ENCODE peak calls at places on chromosomes 1 and 21, in nine cellular contexts. One of them, this sample, is unnamed.

GRCh38 chr1:1599030-1599916 is 662 bp downstream of the FNDC10 start:
- DNase-seq in GM13976: peak
- DNase-seq in nephron progenitor cell: peak
- DNase-seq in IMR-90: peak
- DNase-seq in esophagus squamous epithelium: no peak
- DNase-seq in tibial artery: no peak
- DNase-seq in OCI-LY7: peak
- DNase-seq in heart left ventricle: peak
- DNase-seq in CD8-positive, alpha-beta T cell: no peak
- DNase-seq in this sample: peak

GRCh38 chr21:32347351-32347750 is 45.5 kb downstream of the URB1 start:
- DNase-seq in tibial artery: no peak
- DNase-seq in OCI-LY7: no peak
- DNase-seq in CD8-positive, alpha-beta T cell: no peak
- DNase-seq in nephron progenitor cell: no peak
- DNase-seq in heart left ventricle: no peak
- DNase-seq in IMR-90: no peak
- DNase-seq in GM13976: no peak
- DNase-seq in esophagus squamous epithelium: no peak
- DNase-seq in this sample: no peak

GRCh38 chr1:160397651-160398050 is 2.7 kb upstream of the VANGL2 start:
- DNase-seq in nephron progenitor cell: no peak
- DNase-seq in CD8-positive, alpha-beta T cell: no peak
- DNase-seq in OCI-LY7: no peak
- DNase-seq in heart left ventricle: no peak
- DNase-seq in GM13976: no peak
- DNase-seq in esophagus squamous epithelium: no peak
- DNase-seq in IMR-90: no peak
- DNase-seq in tibial artery: no peak
- DNase-seq in this sample: no peak

GRCh38 chr21:46183910-46184624 is at the start of gene SPATC1L:
- DNase-seq in heart left ventricle: peak
- DNase-seq in CD8-positive, alpha-beta T cell: peak
- DNase-seq in IMR-90: peak
- DNase-seq in tibial artery: peak
- DNase-seq in esophagus squamous epithelium: no peak
- DNase-seq in GM13976: peak
- DNase-seq in nephron progenitor cell: peak
- DNase-seq in OCI-LY7: peak
- DNase-seq in this sample: peak

GRCh38 chr1:169682077-169682476 is 29.3 kb downstream of the SELL start:
- DNase-seq in tibial artery: no peak
- DNase-seq in nephron progenitor cell: peak
- DNase-seq in IMR-90: no peak
- DNase-seq in esophagus squamous epithelium: no peak
- DNase-seq in GM13976: no peak
- DNase-seq in heart left ventricle: no peak
- DNase-seq in CD8-positive, alpha-beta T cell: no peak
- DNase-seq in OCI-LY7: peak
- DNase-seq in this sample: no peak

GRCh38 chr1:119544165-119544762 is 37.3 kb downstream of the HSD3B1 start:
- DNase-seq in GM13976: no peak
- DNase-seq in tibial artery: no peak
- DNase-seq in nephron progenitor cell: peak
- DNase-seq in OCI-LY7: peak
- DNase-seq in CD8-positive, alpha-beta T cell: no peak
- DNase-seq in heart left ventricle: no peak
- DNase-seq in esophagus squamous epithelium: no peak
- DNase-seq in IMR-90: no peak
- DNase-seq in this sample: peak

GRCh38 chr1:85707267-85707989 is 805 bp downstream of the ZNHIT6 start:
- DNase-seq in IMR-90: no peak
- DNase-seq in tibial artery: no peak
- DNase-seq in heart left ventricle: no peak
- DNase-seq in CD8-positive, alpha-beta T cell: no peak
- DNase-seq in nephron progenitor cell: peak
- DNase-seq in OCI-LY7: peak
- DNase-seq in esophagus squamous epithelium: no peak
- DNase-seq in GM13976: no peak
- DNase-seq in this sample: no peak

GRCh38 chr1:184170719-184171118 is 119.2 kb downstream of the TSEN15 start:
- DNase-seq in CD8-positive, alpha-beta T cell: no peak
- DNase-seq in GM13976: no peak
- DNase-seq in IMR-90: no peak
- DNase-seq in esophagus squamous epithelium: no peak
- DNase-seq in nephron progenitor cell: no peak
- DNase-seq in heart left ventricle: no peak
- DNase-seq in tibial artery: no peak
- DNase-seq in OCI-LY7: no peak
- DNase-seq in this sample: no peak

GRCh38 chr1:227947425-227947677 is 381 bp downstream of the WNT9A start:
- DNase-seq in GM13976: peak
- DNase-seq in heart left ventricle: no peak
- DNase-seq in CD8-positive, alpha-beta T cell: no peak
- DNase-seq in OCI-LY7: no peak
- DNase-seq in esophagus squamous epithelium: no peak
- DNase-seq in IMR-90: no peak
- DNase-seq in tibial artery: peak
- DNase-seq in nephron progenitor cell: no peak
- DNase-seq in this sample: no peak

GRCh38 chr1:239976130-239976968 is 115.3 kb upstream of the FMN2 start:
- DNase-seq in esophagus squamous epithelium: no peak
- DNase-seq in nephron progenitor cell: peak
- DNase-seq in tibial artery: no peak
- DNase-seq in heart left ventricle: no peak
- DNase-seq in IMR-90: peak
- DNase-seq in GM13976: peak
- DNase-seq in CD8-positive, alpha-beta T cell: peak
- DNase-seq in OCI-LY7: peak
- DNase-seq in this sample: peak

GRCh38 chr1:96538883-96539282 is 182.7 kb upstream of the PTBP2 start:
- DNase-seq in GM13976: no peak
- DNase-seq in tibial artery: no peak
- DNase-seq in CD8-positive, alpha-beta T cell: no peak
- DNase-seq in nephron progenitor cell: no peak
- DNase-seq in OCI-LY7: no peak
- DNase-seq in heart left ventricle: no peak
- DNase-seq in IMR-90: peak
- DNase-seq in esophagus squamous epithelium: no peak
- DNase-seq in this sample: no peak

GRCh38 chr1:85608851-85609250 is 28.3 kb downstream of the CCN1 start:
- DNase-seq in heart left ventricle: no peak
- DNase-seq in tibial artery: no peak
- DNase-seq in esophagus squamous epithelium: no peak
- DNase-seq in CD8-positive, alpha-beta T cell: no peak
- DNase-seq in IMR-90: no peak
- DNase-seq in nephron progenitor cell: no peak
- DNase-seq in OCI-LY7: no peak
- DNase-seq in GM13976: no peak
- DNase-seq in this sample: no peak

GRCh38 chr1:85611390-85611789 is 30.8 kb downstream of the CCN1 start:
- DNase-seq in tibial artery: no peak
- DNase-seq in nephron progenitor cell: no peak
- DNase-seq in OCI-LY7: no peak
- DNase-seq in esophagus squamous epithelium: no peak
- DNase-seq in CD8-positive, alpha-beta T cell: no peak
- DNase-seq in GM13976: no peak
- DNase-seq in heart left ventricle: no peak
- DNase-seq in IMR-90: peak
- DNase-seq in this sample: no peak

GRCh38 chr1:229186373-229187056 is 84.4 kb upstream of the RAB4A start:
- DNase-seq in GM13976: peak
- DNase-seq in nephron progenitor cell: no peak
- DNase-seq in esophagus squamous epithelium: no peak
- DNase-seq in IMR-90: no peak
- DNase-seq in CD8-positive, alpha-beta T cell: no peak
- DNase-seq in OCI-LY7: no peak
- DNase-seq in heart left ventricle: no peak
- DNase-seq in tibial artery: no peak
- DNase-seq in this sample: no peak

GRCh38 chr1:229184066-229184465 is 86.8 kb upstream of the RAB4A start:
- DNase-seq in CD8-positive, alpha-beta T cell: no peak
- DNase-seq in GM13976: no peak
- DNase-seq in OCI-LY7: no peak
- DNase-seq in tibial artery: no peak
- DNase-seq in IMR-90: no peak
- DNase-seq in esophagus squamous epithelium: no peak
- DNase-seq in nephron progenitor cell: no peak
- DNase-seq in heart left ventricle: no peak
- DNase-seq in this sample: no peak

GRCh38 chr1:229183583-229183982 is 87.3 kb upstream of the RAB4A start:
- DNase-seq in IMR-90: no peak
- DNase-seq in CD8-positive, alpha-beta T cell: no peak
- DNase-seq in tibial artery: no peak
- DNase-seq in GM13976: no peak
- DNase-seq in nephron progenitor cell: no peak
- DNase-seq in heart left ventricle: no peak
- DNase-seq in esophagus squamous epithelium: no peak
- DNase-seq in OCI-LY7: no peak
- DNase-seq in this sample: no peak

GRCh38 chr1:229190057-229190590 is 80.8 kb upstream of the RAB4A start:
- DNase-seq in esophagus squamous epithelium: no peak
- DNase-seq in heart left ventricle: no peak
- DNase-seq in IMR-90: no peak
- DNase-seq in nephron progenitor cell: no peak
- DNase-seq in tibial artery: no peak
- DNase-seq in CD8-positive, alpha-beta T cell: no peak
- DNase-seq in OCI-LY7: no peak
- DNase-seq in GM13976: no peak
- DNase-seq in this sample: no peak

GRCh38 chr1:229185913-229186312 is 85.0 kb upstream of the RAB4A start:
- DNase-seq in heart left ventricle: no peak
- DNase-seq in IMR-90: no peak
- DNase-seq in OCI-LY7: no peak
- DNase-seq in CD8-positive, alpha-beta T cell: no peak
- DNase-seq in GM13976: no peak
- DNase-seq in tibial artery: no peak
- DNase-seq in nephron progenitor cell: no peak
- DNase-seq in esophagus squamous epithelium: no peak
- DNase-seq in this sample: no peak
- TF ChIP-seq CTCF in heart left ventricle: no peak
- TF ChIP-seq CTCF in IMR-90: no peak
- TF ChIP-seq CTCF in OCI-LY7: no peak
- TF ChIP-seq CTCF in CD8-positive, alpha-beta T cell: no peak
- TF ChIP-seq CTCF in GM13976: no peak
- TF ChIP-seq CTCF in tibial artery: no peak
- TF ChIP-seq CTCF in nephron progenitor cell: no peak
- TF ChIP-seq CTCF in esophagus squamous epithelium: no peak
- TF ChIP-seq CTCF in this sample: no peak

GRCh38 chr1:118247593-118247992 is 62.6 kb upstream of the SPAG17 start:
- DNase-seq in GM13976: no peak
- DNase-seq in heart left ventricle: no peak
- DNase-seq in CD8-positive, alpha-beta T cell: no peak
- DNase-seq in OCI-LY7: peak
- DNase-seq in nephron progenitor cell: no peak
- DNase-seq in IMR-90: peak
- DNase-seq in tibial artery: no peak
- DNase-seq in esophagus squamous epithelium: no peak
- DNase-seq in this sample: no peak
- TF ChIP-seq CTCF in GM13976: peak
- TF ChIP-seq CTCF in heart left ventricle: no peak
- TF ChIP-seq CTCF in CD8-positive, alpha-beta T cell: no peak
- TF ChIP-seq CTCF in OCI-LY7: peak
- TF ChIP-seq CTCF in nephron progenitor cell: peak
- TF ChIP-seq CTCF in IMR-90: peak
- TF ChIP-seq CTCF in tibial artery: no peak
- TF ChIP-seq CTCF in esophagus squamous epithelium: peak
- TF ChIP-seq CTCF in this sample: no peak

GRCh38 chr1:225470691-225471452 is 43.0 kb upstream of the LBR start:
- DNase-seq in GM13976: no peak
- DNase-seq in nephron progenitor cell: no peak
- DNase-seq in heart left ventricle: no peak
- DNase-seq in IMR-90: no peak
- DNase-seq in OCI-LY7: no peak
- DNase-seq in CD8-positive, alpha-beta T cell: no peak
- DNase-seq in tibial artery: peak
- DNase-seq in esophagus squamous epithelium: no peak
- DNase-seq in this sample: no peak
- TF ChIP-seq CTCF in GM13976: no peak
- TF ChIP-seq CTCF in nephron progenitor cell: no peak
- TF ChIP-seq CTCF in heart left ventricle: no peak
- TF ChIP-seq CTCF in IMR-90: no peak
- TF ChIP-seq CTCF in OCI-LY7: no peak
- TF ChIP-seq CTCF in CD8-positive, alpha-beta T cell: no peak
- TF ChIP-seq CTCF in tibial artery: no peak
- TF ChIP-seq CTCF in esophagus squamous epithelium: no peak
- TF ChIP-seq CTCF in this sample: no peak

GRCh38 chr1:16204216-16204615 is 8.2 kb downstream of the ARHGEF19 start:
- DNase-seq in tibial artery: no peak
- DNase-seq in nephron progenitor cell: no peak
- DNase-seq in GM13976: no peak
- DNase-seq in IMR-90: no peak
- DNase-seq in OCI-LY7: no peak
- DNase-seq in heart left ventricle: no peak
- DNase-seq in CD8-positive, alpha-beta T cell: no peak
- DNase-seq in esophagus squamous epithelium: no peak
- DNase-seq in this sample: no peak

GRCh38 chr1:16205333-16205671 is 7.2 kb downstream of the ARHGEF19 start:
- DNase-seq in esophagus squamous epithelium: no peak
- DNase-seq in nephron progenitor cell: no peak
- DNase-seq in IMR-90: no peak
- DNase-seq in heart left ventricle: no peak
- DNase-seq in OCI-LY7: no peak
- DNase-seq in GM13976: no peak
- DNase-seq in CD8-positive, alpha-beta T cell: no peak
- DNase-seq in tibial artery: no peak
- DNase-seq in this sample: no peak

GRCh38 chr1:16205891-16206546 is 6.4 kb downstream of the ARHGEF19 start:
- DNase-seq in GM13976: no peak
- DNase-seq in heart left ventricle: no peak
- DNase-seq in tibial artery: no peak
- DNase-seq in OCI-LY7: no peak
- DNase-seq in CD8-positive, alpha-beta T cell: no peak
- DNase-seq in IMR-90: no peak
- DNase-seq in nephron progenitor cell: no peak
- DNase-seq in esophagus squamous epithelium: no peak
- DNase-seq in this sample: no peak

GRCh38 chr1:16203550-16203949 is 8.9 kb downstream of the ARHGEF19 start:
- DNase-seq in tibial artery: no peak
- DNase-seq in OCI-LY7: no peak
- DNase-seq in CD8-positive, alpha-beta T cell: no peak
- DNase-seq in nephron progenitor cell: no peak
- DNase-seq in heart left ventricle: no peak
- DNase-seq in esophagus squamous epithelium: no peak
- DNase-seq in GM13976: no peak
- DNase-seq in IMR-90: no peak
- DNase-seq in this sample: no peak

DNA sequence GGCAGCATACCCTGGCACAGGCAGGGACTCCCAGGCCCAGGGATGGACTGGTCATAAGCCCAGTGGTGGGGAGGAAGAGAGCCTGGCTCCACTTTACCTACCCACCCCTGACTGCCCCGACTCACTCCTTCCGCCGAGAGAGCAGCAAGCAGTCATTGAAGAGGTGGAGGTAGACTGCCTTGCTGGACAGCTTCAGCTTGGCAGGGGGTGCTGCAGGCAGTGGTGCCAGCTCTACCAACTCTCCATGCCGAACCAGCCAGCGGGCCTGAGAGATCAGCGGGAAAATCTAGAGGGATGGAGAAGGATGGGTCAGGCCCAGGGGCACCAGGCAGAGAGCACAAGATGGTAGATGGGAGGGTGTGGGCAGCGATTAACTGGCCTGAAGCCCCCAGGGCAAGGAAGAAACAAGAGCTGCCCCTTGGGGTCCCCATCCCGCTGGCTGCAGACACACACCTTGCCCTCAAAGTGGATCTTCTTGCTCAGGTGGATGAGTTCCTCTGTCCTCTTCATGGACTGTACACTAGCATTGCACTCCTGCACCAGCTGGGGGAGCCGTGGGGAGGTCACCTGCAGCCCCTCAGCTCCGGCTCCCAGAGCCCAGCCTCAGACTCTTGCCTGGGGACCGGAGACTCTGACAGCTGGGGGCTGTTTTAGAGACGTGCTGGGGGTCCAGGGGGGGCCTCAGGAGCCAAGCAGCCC is 7.7 kb downstream of the ARHGEF19 start:
- DNase-seq in OCI-LY7: peak
- DNase-seq in GM13976: peak
- DNase-seq in tibial artery: no peak
- DNase-seq in CD8-positive, alpha-beta T cell: peak
- DNase-seq in esophagus squamous epithelium: no peak
- DNase-seq in IMR-90: no peak
- DNase-seq in nephron progenitor cell: peak
- DNase-seq in heart left ventricle: no peak
- DNase-seq in this sample: peak
- TF ChIP-seq CTCF in OCI-LY7: peak
- TF ChIP-seq CTCF in GM13976: peak
- TF ChIP-seq CTCF in tibial artery: no peak
- TF ChIP-seq CTCF in CD8-positive, alpha-beta T cell: peak
- TF ChIP-seq CTCF in esophagus squamous epithelium: peak
- TF ChIP-seq CTCF in IMR-90: peak
- TF ChIP-seq CTCF in nephron progenitor cell: peak
- TF ChIP-seq CTCF in heart left ventricle: peak
- TF ChIP-seq CTCF in this sample: peak